ENCODE peak calls at places on chromosomes 11 and 22, in eight cellular contexts. C is T follicular helper cell; M is nucleus accumbens; H is memory B cell; K is stimulated activated CD4-positive, alpha-beta T cell treated with anti-CD3 and anti-CD28 coated beads, TNF-alpha, amount 100 ng/mL, for 1 hour; D is activated naive CD8-positive, alpha-beta T cell treated with anti-CD3 and anti-CD28 coated beads for 36 hours; J is A549; S is effector memory CD4-positive, alpha-beta T cell. G is an unnamed sample.

GRCh38 chr11:834371-835316 is 1.9 kb downstream of the CD151 start:
- DNase-seq in H (no peak), D (no peak), S (no peak), J (peak; percentile 81), C (no peak), M (no peak), K (no peak), G (no peak)

GRCh38 chr11:27076121-27076589 is 35.5 kb downstream of the BBOX1 start:
- DNase-seq in S (no peak), H (no peak), D (no peak), K (no peak), J (no peak), M (no peak), C (no peak), G (no peak)

GRCh38 chr11:1864216-1864615 is 11.3 kb downstream of the LSP1 start:
- DNase-seq in D (no peak), J (no peak), C (no peak), M (no peak), K (no peak), S (no peak), H (no peak), G (no peak)

GRCh38 chr11:68390315-68390714 is 70.2 kb upstream of the PPP6R3 start:
- DNase-seq in M (no peak), S (no peak), J (no peak), D (no peak), K (no peak), H (no peak), C (no peak), G (no peak)

GRCh38 chr22:29300807-29301601 is 5.4 kb upstream of the GAS2L1 start:
- DNase-seq in S (no peak), J (no peak), D (no peak), C (no peak), H (no peak), M (no peak), K (no peak), G (no peak)

GRCh38 chr22:17110791-17111550 is 10.2 kb downstream of the TMEM121B start:
- DNase-seq in S (no peak), H (no peak), K (no peak), C (no peak), J (no peak), M (no peak), D (no peak), G (no peak)

GRCh38 chr22:39290724-39291161 is 28.7 kb downstream of the RPL3 start:
- DNase-seq in J (peak; percentile 59), C (no peak), D (no peak), M (no peak), H (no peak), S (no peak), K (no peak), G (no peak)

GRCh38 chr11:37942081-37942480 is 1344.0 kb upstream of the RAG2 start:
- DNase-seq in H (no peak), J (no peak), D (no peak), C (no peak), K (no peak), S (no peak), M (no peak), G (no peak)

GRCh38 chr22:19705181-19705934 is 8.9 kb upstream of the SEPTIN5 start:
- DNase-seq in M (no peak), H (no peak), C (no peak), D (no peak), K (no peak), J (no peak), S (no peak), G (no peak)

GRCh38 chr11:85772700-85773099 is 38.2 kb downstream of the SYTL2 start:
- DNase-seq in S (no peak), D (no peak), J (no peak), H (no peak), K (no peak), C (no peak), M (no peak), G (peak; percentile 68)

GRCh38 chr22:23750744-23751440 is at the start of gene ZNF70:
- DNase-seq in D (peak; percentile 93), H (peak; percentile 88), M (peak; percentile 61), S (peak; percentile 73), K (peak; percentile 75), J (peak; percentile 59), C (peak; percentile 79), G (peak; percentile 12)

GRCh38 chr22:30362632-30363281 is 6.0 kb downstream of the CCDC157 start:
- DNase-seq in H (no peak), D (no peak), K (no peak), S (no peak), M (no peak), C (no peak), J (no peak), G (no peak)

GRCh38 chr11:12704049-12704448 is 29.8 kb downstream of the TEAD1 start:
- DNase-seq in K (no peak), C (no peak), J (no peak), D (no peak), H (no peak), S (no peak), M (no peak), G (no peak)

GRCh38 chr11:15602779-15603178 is 488.1 kb downstream of the INSC start:
- DNase-seq in D (no peak), J (no peak), S (no peak), K (no peak), M (no peak), C (no peak), H (no peak), G (no peak)